ENCODE peak calls at places on chromosome X, in seven cellular contexts. R, U, Y, O, T, G and N are unnamed samples.

GRCh38 chrX:130079824-130080406 is 30.4 kb downstream of the ELF4 start:
- DNase-seq in R (peak), U (peak), Y (no peak), O (peak), T (no peak), G (no peak), N (peak)

GRCh38 chrX:153454901-153455550 is 9.2 kb upstream of the TREX2 start:
- DNase-seq in R (no peak), U (no peak), Y (no peak), O (no peak), T (no peak), G (no peak), N (no peak)

GRCh38 chrX:52082578-52082977 is 13.6 kb upstream of the MAGED4B start:
- DNase-seq in R (no peak), U (peak), Y (no peak), O (peak), T (no peak), G (no peak), N (peak)

GRCh38 chrX:119638725-119639471 is 32.7 kb upstream of the NKRF start:
- DNase-seq in R (no peak), U (no peak), Y (no peak), O (no peak), T (no peak), G (no peak), N (peak)

GRCh38 chrX:110383414-110383813 is 24.8 kb downstream of the RTL9 start:
- DNase-seq in R (no peak), U (peak), Y (no peak), O (peak), T (no peak), G (no peak), N (peak)

GRCh38 chrX:22056235-22056634 is 24.1 kb downstream of the PHEX start:
- DNase-seq in R (no peak), U (no peak), Y (no peak), O (no peak), T (no peak), G (no peak), N (no peak)

GRCh38 chrX:70500826-70501225 is 56.2 kb downstream of the DLG3 start:
- DNase-seq in R (no peak), U (no peak), Y (no peak), O (no peak), T (no peak), G (no peak), N (no peak)

GRCh38 chrX:4253092-4253491 is 539.6 kb upstream of the PRKX start:
- DNase-seq in R (no peak), U (no peak), Y (no peak), O (no peak), T (no peak), G (no peak), N (no peak)

GRCh38 chrX:136658151-136658550 is 10.2 kb downstream of the CD40LG start:
- DNase-seq in R (no peak), U (no peak), Y (no peak), O (no peak), T (no peak), G (no peak), N (no peak)

GRCh38 chrX:131595120-131595519 is 51.2 kb downstream of the OR13H1 start:
- DNase-seq in R (no peak), U (no peak), Y (no peak), O (peak), T (no peak), G (no peak), N (peak)

GRCh38 chrX:24231169-24231568 is 81.6 kb downstream of the ZFX start:
- DNase-seq in R (no peak), U (peak), Y (no peak), O (peak), T (no peak), G (no peak), N (peak)

GRCh38 chrX:101485212-101486064 is at the start of gene ARMCX4:
- DNase-seq in R (peak), U (peak), Y (no peak), O (peak), T (no peak), G (peak), N (peak)

GRCh38 chrX:79169484-79169883 is 25.0 kb downstream of the GPR174 start:
- DNase-seq in R (no peak), U (no peak), Y (no peak), O (no peak), T (no peak), G (no peak), N (no peak)

GRCh38 chrX:110286126-110286525 is 31.8 kb downstream of the AMMECR1 start:
- DNase-seq in R (no peak), U (peak), Y (no peak), O (peak), T (no peak), G (no peak), N (peak)

GRCh38 chrX:11209798-11210197 is 83.4 kb upstream of the AMELX start:
- DNase-seq in R (no peak), U (no peak), Y (no peak), O (no peak), T (no peak), G (no peak), N (peak)

GRCh38 chrX:134792077-134792476 is 133.8 kb upstream of the PLAC1 start:
- DNase-seq in R (no peak), U (no peak), Y (no peak), O (no peak), T (no peak), G (no peak), N (no peak)

GRCh38 chrX:150035531-150035930 is 97.2 kb upstream of the EOLA2 start:
- DNase-seq in R (no peak), U (no peak), Y (no peak), O (no peak), T (no peak), G (no peak), N (peak)

GRCh38 chrX:110086916-110087484 is 84.1 kb downstream of the TMEM164 start:
- DNase-seq in R (no peak), U (peak), Y (no peak), O (peak), T (no peak), G (no peak), N (peak)

GRCh38 chrX:154486052-154486395 is 391 bp downstream of the UBL4A start:
- DNase-seq in R (peak), U (no peak), Y (no peak), O (peak), T (peak), G (no peak), N (peak)

GRCh38 chrX:105636667-105637066 is 185.7 kb upstream of the NRK start:
- DNase-seq in R (no peak), U (no peak), Y (no peak), O (peak), T (no peak), G (no peak), N (no peak)

GRCh38 chrX:47752685-47753084 is 84.0 kb upstream of the ZNF81 start:
- DNase-seq in R (no peak), U (no peak), Y (no peak), O (no peak), T (no peak), G (no peak), N (no peak)

GRCh38 chrX:21645437-21646220 is 12.5 kb downstream of the KLHL34 start:
- DNase-seq in R (no peak), U (no peak), Y (no peak), O (no peak), T (no peak), G (no peak), N (no peak)

GRCh38 chrX:132614297-132614696 is 125.5 kb upstream of the MBNL3 start:
- DNase-seq in R (no peak), U (no peak), Y (no peak), O (peak), T (no peak), G (no peak), N (peak)
- TF ChIP-seq CTCF in R (no peak), U (peak), Y (no peak), O (peak), T (no peak), G (peak), N (peak)

GRCh38 chrX:20361081-20361889 is 94.6 kb upstream of the RPS6KA3 start:
- DNase-seq in R (no peak), U (no peak), Y (no peak), O (peak), T (no peak), G (no peak), N (peak)
- H3K4me3 ChIP-seq in R (no peak), U (no peak), Y (no peak), O (no peak), T (no peak), G (no peak), N (no peak)

GRCh38 chrX:151806967-151807540 is 72.5 kb downstream of the CNGA2 start:
- DNase-seq in R (no peak), U (no peak), Y (no peak), O (no peak), T (no peak), G (no peak), N (no peak)

GRCh38 chrX:151796576-151796975 is 62.0 kb downstream of the CNGA2 start:
- DNase-seq in R (no peak), U (no peak), Y (no peak), O (no peak), T (no peak), G (no peak), N (no peak)

DNA sequence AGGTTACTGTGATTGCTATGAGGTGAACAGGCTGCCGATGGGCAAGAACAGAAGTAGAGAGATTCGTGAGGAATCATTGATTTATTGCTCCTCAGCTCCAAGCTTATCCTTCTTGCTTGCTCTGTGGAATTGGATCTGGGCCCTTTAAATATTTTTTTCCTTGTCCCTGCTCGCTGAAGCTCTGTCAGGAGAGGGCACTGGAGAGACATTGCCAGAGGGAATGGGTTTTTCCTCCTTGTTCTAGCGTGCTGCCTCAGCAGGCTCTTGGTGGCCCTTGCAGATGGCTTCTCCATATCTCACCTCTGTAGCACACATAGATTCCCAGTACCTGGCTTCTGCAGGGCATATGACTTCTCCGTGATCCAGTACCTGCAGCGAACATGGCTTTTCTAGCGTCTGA is 67.4 kb downstream of the CNGA2 start:
- DNase-seq in R (no peak), U (no peak), Y (no peak), O (no peak), T (no peak), G (no peak), N (peak)
- TF ChIP-seq CTCF in R (no peak), U (peak), Y (no peak), O (peak), T (no peak), G (peak), N (peak)

DNA sequence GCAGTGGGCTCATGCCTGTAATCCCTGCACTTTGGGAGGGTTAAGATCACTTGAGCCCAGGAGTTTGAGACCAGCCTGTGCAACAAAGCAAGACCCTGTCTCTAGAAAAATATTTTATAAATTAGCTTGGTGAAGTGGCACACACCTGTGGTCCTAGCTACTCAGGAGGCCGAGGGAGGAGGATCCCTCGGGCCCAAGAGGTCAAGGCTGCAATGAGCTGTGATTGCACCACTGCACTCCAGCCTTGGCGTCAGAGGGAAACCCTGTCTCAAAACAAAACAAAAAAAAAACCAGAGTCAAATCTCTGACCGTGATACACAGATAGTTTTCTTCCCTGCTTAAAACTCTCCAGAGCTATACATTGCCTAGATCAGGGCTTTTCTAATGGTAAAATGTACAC is 53.5 kb downstream of the CHST7 start:
- DNase-seq in R (no peak), U (no peak), Y (no peak), O (peak), T (no peak), G (no peak), N (no peak)
- H3K4me3 ChIP-seq in R (no peak), U (no peak), Y (no peak), O (no peak), T (no peak), G (no peak), N (no peak)

GRCh38 chrX:12447448-12448154 is 309.3 kb downstream of the FRMPD4 start:
- DNase-seq in R (no peak), U (peak), Y (no peak), O (peak), T (no peak), G (no peak), N (peak)
- TF ChIP-seq CTCF in R (no peak), U (peak), Y (no peak), O (peak), T (no peak), G (no peak), N (no peak)

GRCh38 chrX:54639018-54639345 is 109.0 kb downstream of the GNL3L start:
- DNase-seq in R (no peak), U (no peak), Y (no peak), O (no peak), T (no peak), G (no peak), N (no peak)
- H3K4me3 ChIP-seq in R (no peak), U (no peak), Y (peak), O (peak), T (peak), G (peak), N (peak)

GRCh38 chrX:40097492-40098263 is at the start of gene BCOR:
- DNase-seq in R (peak), U (no peak), Y (peak), O (peak), T (no peak), G (peak), N (peak)
- TF ChIP-seq CTCF in R (no peak), U (no peak), Y (no peak), O (no peak), T (no peak), G (no peak), N (no peak)

GRCh38 chrX:31679861-31680260 is 608.0 kb upstream of the FTHL17 start:
- DNase-seq in R (no peak), U (no peak), Y (no peak), O (no peak), T (no peak), G (no peak), N (no peak)
- H3K4me3 ChIP-seq in R (no peak), U (no peak), Y (no peak), O (no peak), T (no peak), G (no peak), N (no peak)

DNA sequence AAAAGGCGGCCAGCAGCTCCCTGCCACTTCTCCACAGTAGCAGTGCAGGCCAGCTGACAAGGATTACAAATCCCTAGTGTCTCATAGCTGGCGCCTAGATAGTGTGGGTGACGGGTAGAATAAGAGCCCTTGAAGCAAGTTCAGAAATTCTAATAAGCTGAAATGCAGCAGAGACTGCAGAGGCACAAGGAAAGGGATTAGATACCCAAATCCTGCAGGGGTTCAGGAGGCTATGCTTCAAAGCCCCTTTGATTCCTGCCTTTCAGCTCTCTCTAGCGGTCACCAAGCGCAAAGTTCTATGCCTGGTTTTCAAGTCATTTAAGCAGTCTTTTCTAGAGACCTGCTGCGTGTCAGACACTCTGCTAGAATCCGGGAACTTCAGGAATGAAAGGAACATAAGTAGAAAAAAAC is 79.2 kb downstream of the RLIM start:
- DNase-seq in R (peak), U (peak), Y (no peak), O (peak), T (no peak), G (no peak), N (peak)
- TF ChIP-seq CTCF in R (no peak), U (peak), Y (peak), O (peak), T (no peak), G (peak), N (peak)